ENCODE peak calls at places on chromosomes 12 and 14, in four cellular contexts. W is RWPE2; N is CD8-positive, alpha-beta memory T cell; S is IMR-90. K is an unnamed sample.

GRCh38 chr12:101230547-101230946 is 20.5 kb upstream of the SLC5A8 start:
- DNase-seq in S (peak; percentile 65), N (no peak), W (no peak), K (no peak)

GRCh38 chr12:132143328-132144071 is 619 bp downstream of the DDX51 start:
- DNase-seq in S (no peak), N (peak; percentile 60), W (no peak), K (peak; percentile 67)

GRCh38 chr12:118376089-118377004 is at the start of gene SUDS3:
- DNase-seq in N (peak; percentile 95), W (peak; percentile 78), S (peak; percentile 66), K (peak; percentile 95)

GRCh38 chr12:55955800-55956508 is 9.9 kb downstream of the PMEL start:
- DNase-seq in W (peak; percentile 87), S (peak; percentile 76), N (peak; percentile 65), K (peak; percentile 52)

GRCh38 chr12:96054262-96054645 is 18.9 kb upstream of the LTA4H start:
- DNase-seq in S (no peak), W (no peak), N (no peak), K (no peak)

GRCh38 chr12:91870872-91871707 is 274.6 kb downstream of the BTG1 start:
- DNase-seq in N (no peak), S (no peak), W (no peak), K (no peak)

GRCh38 chr12:57619434-57620244 is 8.4 kb downstream of the ARHGEF25 start:
- DNase-seq in S (no peak), W (peak; percentile 58), N (no peak), K (peak; percentile 88)

GRCh38 chr12:27347779-27348178 is 15.1 kb downstream of the BMAL2 start:
- DNase-seq in N (no peak), W (no peak), S (no peak), K (no peak)

GRCh38 chr12:109759076-109759420 is 45.4 kb downstream of the FAM222A start:
- DNase-seq in W (peak; percentile 44), S (no peak), N (no peak), K (peak; percentile 51)

GRCh38 chr12:102816816-102817434 is 100.1 kb downstream of the PAH start:
- DNase-seq in S (peak; percentile 29), W (no peak), N (no peak), K (peak; percentile 28)

GRCh38 chr12:10211101-10211974 is 1.3 kb upstream of the GABARAPL1 start:
- DNase-seq in N (no peak), W (no peak), S (no peak), K (no peak)

GRCh38 chr12:92478692-92479091 is 224.1 kb upstream of the PLEKHG7 start:
- DNase-seq in N (no peak), S (no peak), W (no peak), K (no peak)

GRCh38 chr12:53327435-53328042 is 6.1 kb upstream of the AAAS start:
- DNase-seq in S (no peak), W (no peak), N (no peak), K (no peak)

GRCh38 chr12:107492393-107493134 is 193.0 kb upstream of the PWP1 start:
- DNase-seq in W (no peak), N (no peak), S (no peak), K (no peak)

GRCh38 chr12:6553051-6553868 is 2.6 kb downstream of the IFFO1 start:
- DNase-seq in W (no peak), N (no peak), S (peak; percentile 73), K (no peak)

GRCh38 chr14:58215191-58215914 is 15.4 kb downstream of the ACTR10 start:
- DNase-seq in S (no peak), W (no peak), N (no peak), K (no peak)
- H3K36me3 ChIP-seq in S (peaks cover 18% of the 10 kb centered on the region), W (peaks cover 93% of the 10 kb centered on the region), N (peaks cover 29% of the 10 kb centered on the region), K (peaks cover 3% of the 10 kb centered on the region)

GRCh38 chr14:24427537-24428508 is 1.6 kb downstream of the CBLN3 start:
- DNase-seq in N (no peak), S (no peak), W (no peak), K (peak; percentile 39)

GRCh38 chr14:24426912-24427536 is 2.4 kb downstream of the CBLN3 start:
- DNase-seq in N (no peak), W (no peak), S (no peak), K (peak; percentile 86)

GRCh38 chr14:24429395-24430142 is at the start of the genes CBLN3 and KHNYN:
- DNase-seq in N (peak; percentile 93), S (peak; percentile 92), W (peak; percentile 92), K (peak; percentile 97)

GRCh38 chr14:24430143-24430681 is 458 bp downstream of the KHNYN start:
- DNase-seq in N (peak; percentile 63), S (peak; percentile 66), W (no peak), K (peak; percentile 96)

GRCh38 chr14:24428628-24429394 is 657 bp downstream of the CBLN3 start:
- DNase-seq in N (no peak), W (no peak), S (no peak), K (peak; percentile 68)
- H3K4me3 ChIP-seq in N (peak overlapping the region; percentile 68), W (no peak overlapping the region), S (no peak overlapping the region), K (no peak overlapping the region)

DNA sequence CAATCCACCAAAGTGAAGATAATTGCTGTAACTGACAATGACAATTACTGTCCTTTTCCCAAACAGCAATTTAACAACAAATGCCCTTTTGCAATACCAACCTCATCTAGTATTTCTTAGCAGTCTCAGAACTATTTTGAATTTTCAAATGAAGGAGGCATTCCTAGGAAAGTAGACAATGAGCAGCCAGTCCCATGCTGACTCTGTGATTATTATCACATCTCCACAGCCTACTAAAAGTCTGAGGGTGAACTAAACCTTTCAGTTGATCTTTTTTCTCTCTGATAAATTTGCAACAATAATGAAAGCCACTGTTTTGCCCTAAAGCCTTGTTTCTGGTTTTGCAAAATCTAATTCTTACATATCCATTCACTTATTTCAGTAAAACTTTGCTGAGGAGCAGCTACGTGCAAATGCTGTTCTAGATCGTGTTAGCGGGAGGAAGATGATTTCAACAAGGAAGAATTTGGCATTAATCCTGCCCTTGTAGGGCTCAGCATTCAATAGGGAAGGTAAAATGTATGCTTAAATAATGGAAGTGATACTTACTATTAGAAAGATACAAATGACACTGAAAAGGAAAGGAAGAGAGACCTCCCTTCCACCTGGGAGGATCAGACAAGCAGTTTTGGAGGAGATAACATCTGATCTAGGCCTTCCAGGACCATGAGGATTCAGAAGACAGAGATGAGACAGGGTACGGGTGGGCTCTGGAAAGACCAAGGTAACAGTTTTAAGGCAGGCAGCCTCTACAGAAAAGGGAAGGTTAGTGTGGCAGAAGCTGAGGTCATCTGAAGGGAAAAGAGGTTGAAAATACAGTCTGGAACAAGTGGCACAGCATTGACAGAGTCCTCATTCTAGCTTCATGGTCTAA is 47.4 kb downstream of the SLC38A1 start:
- DNase-seq in N (no peak), W (no peak), S (peak; percentile 55), K (no peak)
- H3K36me3 ChIP-seq in N (peaks cover 7% of the 10 kb centered on the region), W (peaks cover 96% of the 10 kb centered on the region), S (peaks cover 19% of the 10 kb centered on the region), K (peaks cover 11% of the 10 kb centered on the region)

GRCh38 chr14:75457024-75457390 is 29.2 kb downstream of the JDP2 start:
- DNase-seq in N (no peak), W (no peak), S (no peak), K (no peak)

GRCh38 chr14:75459791-75460190 is 32.0 kb downstream of the JDP2 start:
- DNase-seq in N (no peak), S (no peak), W (no peak), K (no peak)

GRCh38 chr14:75459099-75459741 is 31.4 kb downstream of the JDP2 start:
- DNase-seq in W (no peak), S (no peak), N (no peak), K (peak; percentile 67)

GRCh38 chr14:75457648-75458165 is 29.9 kb downstream of the JDP2 start:
- DNase-seq in N (no peak), S (no peak), W (no peak), K (no peak)

GRCh38 chr14:75458305-75458704 is 30.5 kb downstream of the JDP2 start:
- DNase-seq in W (no peak), N (no peak), S (no peak), K (no peak)
- H3K4me3 ChIP-seq in W (no peak overlapping the region), N (no peak overlapping the region), S (no peak overlapping the region), K (no peak overlapping the region)

K was measured in H7.